ENCODE peak calls at places on chromosomes 11 and 22, in six cellular contexts. One of them, this sample, is unnamed.

GRCh38 chr11:86143429-86144030 is 74.6 kb upstream of the PICALM start:
- DNase-seq in DMS153: no peak
- DNase-seq in brain microvascular endothelial cell: no peak
- DNase-seq in HS-27A: no peak
- DNase-seq in T-helper 1 cell: no peak
- DNase-seq in HFFc6: no peak
- DNase-seq in this sample: no peak

GRCh38 chr11:8209208-8209807 is 40.5 kb upstream of the RIC3 start:
- DNase-seq in HFFc6: no peak
- DNase-seq in brain microvascular endothelial cell: no peak
- DNase-seq in HS-27A: no peak
- DNase-seq in DMS153: no peak
- DNase-seq in T-helper 1 cell: no peak
- DNase-seq in this sample: no peak

GRCh38 chr11:2400069-2400760 is at the start of gene TSSC4:
- DNase-seq in HS-27A: peak
- DNase-seq in brain microvascular endothelial cell: peak
- DNase-seq in DMS153: peak
- DNase-seq in T-helper 1 cell: peak
- DNase-seq in HFFc6: peak
- DNase-seq in this sample: peak

GRCh38 chr22:50118557-50119168 is 28.9 kb downstream of the MOV10L1 start:
- DNase-seq in DMS153: no peak
- DNase-seq in T-helper 1 cell: no peak
- DNase-seq in brain microvascular endothelial cell: peak
- DNase-seq in HFFc6: peak
- DNase-seq in HS-27A: no peak
- DNase-seq in this sample: no peak

GRCh38 chr22:50600967-50601668 is 525 bp downstream of the MAPK8IP2 start:
- DNase-seq in HFFc6: no peak
- DNase-seq in DMS153: no peak
- DNase-seq in HS-27A: no peak
- DNase-seq in brain microvascular endothelial cell: no peak
- DNase-seq in T-helper 1 cell: no peak
- DNase-seq in this sample: no peak

GRCh38 chr11:131977854-131978253 is 607.4 kb downstream of the NTM start:
- DNase-seq in HFFc6: peak
- DNase-seq in brain microvascular endothelial cell: peak
- DNase-seq in DMS153: no peak
- DNase-seq in HS-27A: peak
- DNase-seq in T-helper 1 cell: no peak
- DNase-seq in this sample: no peak

GRCh38 chr11:45745065-45745811 is 59.7 kb upstream of the SLC35C1 start:
- DNase-seq in DMS153: no peak
- DNase-seq in HS-27A: no peak
- DNase-seq in HFFc6: no peak
- DNase-seq in T-helper 1 cell: no peak
- DNase-seq in brain microvascular endothelial cell: no peak
- DNase-seq in this sample: no peak

GRCh38 chr11:14094481-14095037 is 132.0 kb downstream of the SPON1 start:
- DNase-seq in brain microvascular endothelial cell: no peak
- DNase-seq in HS-27A: no peak
- DNase-seq in DMS153: no peak
- DNase-seq in T-helper 1 cell: no peak
- DNase-seq in HFFc6: no peak
- DNase-seq in this sample: no peak

GRCh38 chr11:95923441-95923729 is 522 bp downstream of the MTMR2 start:
- DNase-seq in HS-27A: no peak
- DNase-seq in T-helper 1 cell: no peak
- DNase-seq in HFFc6: no peak
- DNase-seq in brain microvascular endothelial cell: no peak
- DNase-seq in DMS153: no peak
- DNase-seq in this sample: no peak

GRCh38 chr11:46896719-46897406 is 21.5 kb downstream of the LRP4 start:
- DNase-seq in HS-27A: no peak
- DNase-seq in T-helper 1 cell: no peak
- DNase-seq in DMS153: peak
- DNase-seq in brain microvascular endothelial cell: peak
- DNase-seq in HFFc6: peak
- DNase-seq in this sample: peak

GRCh38 chr11:1180171-1180570 is 22.4 kb downstream of the MUC5AC start:
- DNase-seq in HFFc6: no peak
- DNase-seq in T-helper 1 cell: no peak
- DNase-seq in DMS153: no peak
- DNase-seq in brain microvascular endothelial cell: no peak
- DNase-seq in HS-27A: no peak
- DNase-seq in this sample: no peak

GRCh38 chr22:38233427-38233826 is 31.6 kb downstream of the MAFF start:
- DNase-seq in T-helper 1 cell: no peak
- DNase-seq in DMS153: no peak
- DNase-seq in brain microvascular endothelial cell: no peak
- DNase-seq in HS-27A: no peak
- DNase-seq in HFFc6: no peak
- DNase-seq in this sample: no peak

GRCh38 chr11:64566915-64567882 is 23.8 kb upstream of the SLC22A12 start:
- DNase-seq in HFFc6: no peak
- DNase-seq in brain microvascular endothelial cell: no peak
- DNase-seq in T-helper 1 cell: no peak
- DNase-seq in DMS153: no peak
- DNase-seq in HS-27A: no peak
- DNase-seq in this sample: no peak

GRCh38 chr11:6204708-6205107 is 649 bp upstream of the C11orf42 start:
- DNase-seq in HS-27A: no peak
- DNase-seq in T-helper 1 cell: no peak
- DNase-seq in brain microvascular endothelial cell: no peak
- DNase-seq in DMS153: no peak
- DNase-seq in HFFc6: no peak
- DNase-seq in this sample: no peak

GRCh38 chr11:15845261-15845660 is 511.1 kb downstream of the SOX6 start:
- DNase-seq in brain microvascular endothelial cell: no peak
- DNase-seq in HFFc6: no peak
- DNase-seq in T-helper 1 cell: no peak
- DNase-seq in HS-27A: no peak
- DNase-seq in DMS153: peak
- DNase-seq in this sample: no peak

GRCh38 chr11:60370252-60370810 is 8.0 kb upstream of the MS4A7 start:
- DNase-seq in brain microvascular endothelial cell: no peak
- DNase-seq in DMS153: no peak
- DNase-seq in HFFc6: no peak
- DNase-seq in T-helper 1 cell: no peak
- DNase-seq in HS-27A: no peak
- DNase-seq in this sample: no peak

GRCh38 chr22:23401111-23401909 is 178.8 kb downstream of the IGLL1 start:
- DNase-seq in HS-27A: peak
- DNase-seq in T-helper 1 cell: no peak
- DNase-seq in HFFc6: peak
- DNase-seq in brain microvascular endothelial cell: peak
- DNase-seq in DMS153: no peak
- DNase-seq in this sample: no peak

GRCh38 chr11:18012314-18012905 is 437 bp downstream of the SERGEF start:
- DNase-seq in HFFc6: no peak
- DNase-seq in brain microvascular endothelial cell: no peak
- DNase-seq in DMS153: peak
- DNase-seq in HS-27A: no peak
- DNase-seq in T-helper 1 cell: no peak
- DNase-seq in this sample: no peak

GRCh38 chr11:59706518-59707285 is 6.9 kb downstream of the OR10V1 start:
- DNase-seq in HFFc6: peak
- DNase-seq in brain microvascular endothelial cell: peak
- DNase-seq in DMS153: no peak
- DNase-seq in HS-27A: peak
- DNase-seq in T-helper 1 cell: no peak
- DNase-seq in this sample: peak

GRCh38 chr11:45859661-45860140 is 12.4 kb downstream of the CRY2 start:
- DNase-seq in T-helper 1 cell: no peak
- DNase-seq in HS-27A: peak
- DNase-seq in brain microvascular endothelial cell: peak
- DNase-seq in DMS153: peak
- DNase-seq in HFFc6: peak
- DNase-seq in this sample: no peak

GRCh38 chr11:71425409-71425808 is 22.8 kb downstream of the DHCR7 start:
- DNase-seq in DMS153: no peak
- DNase-seq in HFFc6: no peak
- DNase-seq in HS-27A: no peak
- DNase-seq in brain microvascular endothelial cell: no peak
- DNase-seq in T-helper 1 cell: no peak
- DNase-seq in this sample: no peak

GRCh38 chr11:134800826-134801225 is 388.8 kb upstream of the B3GAT1 start:
- DNase-seq in T-helper 1 cell: no peak
- DNase-seq in DMS153: no peak
- DNase-seq in HS-27A: no peak
- DNase-seq in HFFc6: no peak
- DNase-seq in brain microvascular endothelial cell: no peak
- DNase-seq in this sample: no peak

GRCh38 chr11:64729851-64730382 is 6.9 kb upstream of the NRXN2 start:
- DNase-seq in T-helper 1 cell: no peak
- DNase-seq in HS-27A: no peak
- DNase-seq in brain microvascular endothelial cell: no peak
- DNase-seq in HFFc6: no peak
- DNase-seq in DMS153: no peak
- DNase-seq in this sample: no peak

GRCh38 chr11:7444582-7444981 is 40.7 kb upstream of the OLFML1 start:
- DNase-seq in HS-27A: no peak
- DNase-seq in DMS153: no peak
- DNase-seq in T-helper 1 cell: no peak
- DNase-seq in HFFc6: no peak
- DNase-seq in brain microvascular endothelial cell: no peak
- DNase-seq in this sample: no peak

GRCh38 chr11:74696932-74697687 is 34.1 kb downstream of the CHRDL2 start:
- DNase-seq in brain microvascular endothelial cell: peak
- DNase-seq in DMS153: no peak
- DNase-seq in HS-27A: no peak
- DNase-seq in T-helper 1 cell: no peak
- DNase-seq in HFFc6: peak
- DNase-seq in this sample: no peak

GRCh38 chr11:78266451-78266850 is 77.7 kb downstream of the USP35 start:
- DNase-seq in brain microvascular endothelial cell: no peak
- DNase-seq in HFFc6: no peak
- DNase-seq in HS-27A: no peak
- DNase-seq in DMS153: no peak
- DNase-seq in T-helper 1 cell: no peak
- DNase-seq in this sample: no peak

GRCh38 chr11:294795-295194 is 4.5 kb downstream of the IFITM5 start:
- DNase-seq in HS-27A: no peak
- DNase-seq in DMS153: no peak
- DNase-seq in brain microvascular endothelial cell: no peak
- DNase-seq in HFFc6: no peak
- DNase-seq in T-helper 1 cell: no peak
- DNase-seq in this sample: no peak

GRCh38 chr11:122883682-122883981 is 1.1 kb downstream of the JHY start:
- DNase-seq in brain microvascular endothelial cell: no peak
- DNase-seq in HS-27A: no peak
- DNase-seq in HFFc6: no peak
- DNase-seq in DMS153: no peak
- DNase-seq in T-helper 1 cell: no peak
- DNase-seq in this sample: no peak

This sample was measured in HCT116.